ENCODE peak calls at places on chromosomes 6 and 20, in six cellular contexts. W is A549, Q is K562, R is HepG2, Y is Panc1, Z is GM23338. A is an unnamed sample.
A peak's percentile ranks its signal among the peaks of the same experiment; 100 is the strongest.

GRCh38 chr20:57069442-57069841 is 197.0 kb downstream of the BMP7 start:
- DNase-seq in Z (no peak), W (no peak), R (no peak), Y (no peak), Q (no peak), A (no peak)

GRCh38 chr6:20700375-20700774 is 166.1 kb downstream of the CDKAL1 start:
- DNase-seq in Q (no peak), R (no peak), Z (no peak), Y (no peak), W (no peak), A (no peak)

GRCh38 chr6:3849681-3850450 is 693 bp downstream of the FAM50B start:
- DNase-seq in Q (no peak), R (no peak), Z (peak; percentile 45), W (no peak), Y (no peak), A (no peak)

GRCh38 chr20:48711044-48711428 is 116.8 kb downstream of the PREX1 start:
- DNase-seq in W (no peak), Z (no peak), Y (no peak), R (no peak), Q (no peak), A (no peak)

GRCh38 chr6:116685437-116685993 is 4.5 kb downstream of the KPNA5 start:
- DNase-seq in Y (no peak), Q (no peak), W (no peak), Z (no peak), R (no peak), A (no peak)

GRCh38 chr6:42448906-42449659 is 2.6 kb downstream of the TRERF1 start:
- DNase-seq in W (no peak), Z (no peak), Y (no peak), R (no peak), Q (no peak), A (no peak)

GRCh38 chr20:59010995-59011873 is 4.2 kb upstream of the CTSZ start:
- DNase-seq in Q (no peak), R (peak; percentile 78), W (no peak), Y (no peak), Z (peak; percentile 47), A (no peak)

GRCh38 chr6:81759782-81760181 is 7.3 kb upstream of the TENT5A start:
- DNase-seq in R (no peak), W (peak; percentile 29), Q (no peak), Y (no peak), Z (no peak), A (no peak)

GRCh38 chr6:38973178-38974057 is 75.2 kb upstream of the GLP1R start:
- DNase-seq in W (peak; percentile 74), R (peak; percentile 72), Q (peak; percentile 58), Z (peak; percentile 77), Y (peak; percentile 52), A (peak; percentile 44)

GRCh38 chr6:37375376-37375775 is 21.6 kb downstream of the RNF8 start:
- DNase-seq in Z (no peak), Q (no peak), R (no peak), W (no peak), Y (no peak), A (no peak)

GRCh38 chr6:110408891-110409290 is 6.5 kb downstream of the DDO start:
- DNase-seq in W (no peak), Z (peak; percentile 60), R (no peak), Q (no peak), Y (no peak), A (no peak)

GRCh38 chr6:32679501-32679900 is 13.0 kb upstream of the HLA-DQB1 start:
- DNase-seq in Q (no peak), R (no peak), W (no peak), Y (no peak), Z (no peak), A (no peak)

GRCh38 chr6:107179004-107179403 is 63.7 kb upstream of the BEND3 start:
- DNase-seq in W (peak; percentile 24), Q (no peak), Y (no peak), R (no peak), Z (peak; percentile 50), A (no peak)

GRCh38 chr6:83369692-83370091 is 61.2 kb downstream of the ME1 start:
- DNase-seq in Q (no peak), Y (no peak), W (no peak), Z (no peak), R (no peak), A (no peak)

GRCh38 chr6:38393986-38394385 is 245.7 kb downstream of the BTBD9 start:
- DNase-seq in Y (no peak), R (no peak), W (no peak), Z (no peak), Q (no peak), A (no peak)

GRCh38 chr6:170358496-170358895 is 51.9 kb downstream of the FAM120B start:
- DNase-seq in Y (no peak), R (no peak), W (no peak), Z (no peak), Q (no peak), A (no peak)

GRCh38 chr20:23245553-23246128 is 105.0 kb upstream of the NXT1 start:
- DNase-seq in W (peak; percentile 65), Q (peak; percentile 49), R (peak; percentile 52), Y (peak; percentile 32), Z (peak; percentile 80), A (peak; percentile 91)

GRCh38 chr6:53306819-53307347 is 41.9 kb downstream of the ELOVL5 start:
- DNase-seq in R (peak; percentile 89), Q (no peak), Y (peak; percentile 61), W (peak; percentile 14), Z (no peak), A (no peak)

GRCh38 chr6:163120223-163120622 is 294.3 kb upstream of the QKI start:
- DNase-seq in Y (no peak), R (peak; percentile 5), W (no peak), Z (peak; percentile 29), Q (no peak), A (no peak)

GRCh38 chr6:143441680-143442359 is 8.7 kb downstream of the ADAT2 start:
- DNase-seq in Q (no peak), Y (no peak), Z (no peak), W (no peak), R (no peak), A (no peak)

DNA sequence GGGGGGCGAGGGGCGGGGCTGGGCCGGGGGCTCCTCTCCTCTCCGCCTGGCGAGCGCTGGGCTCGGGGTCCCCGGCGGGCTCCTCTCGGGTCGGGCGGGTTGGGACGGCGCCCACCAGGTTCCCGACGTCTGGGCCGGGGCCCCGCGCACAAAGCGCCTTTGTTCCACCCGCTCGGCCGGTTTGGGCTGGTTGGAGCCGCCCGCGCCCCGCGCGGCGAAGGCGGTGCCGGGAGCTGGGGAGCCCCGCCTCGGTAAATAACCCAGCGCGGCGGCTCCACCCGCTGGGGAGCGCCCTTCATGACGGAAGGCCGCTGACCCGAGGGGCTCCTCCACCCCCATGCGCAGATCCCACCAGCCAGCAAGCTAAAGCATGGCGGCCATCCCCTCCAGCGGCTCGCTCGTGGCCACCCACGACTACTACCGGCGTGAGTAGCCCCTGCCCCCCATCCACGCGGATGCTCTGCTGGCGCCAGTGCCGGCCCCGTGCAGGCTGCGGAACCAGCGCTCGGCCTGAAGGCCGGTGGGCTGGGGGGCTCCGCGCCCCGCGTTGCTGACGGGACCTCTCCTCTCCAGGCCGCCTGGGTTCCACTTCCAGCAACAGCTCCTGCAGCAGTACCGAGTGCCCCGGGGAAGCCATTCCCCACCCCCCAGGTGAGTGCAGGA is 505 bp downstream of the PPDPF start:
- DNase-seq in Y (no peak), W (peak; percentile 69), Z (peak; percentile 82), R (peak; percentile 40), Q (peak; percentile 91), A (peak; percentile 71)
- TF ChIP-seq CTCF in Y (no peak), W (no peak), Z (no peak), R (no peak), Q (peak; percentile 39), A (no peak)

DNA sequence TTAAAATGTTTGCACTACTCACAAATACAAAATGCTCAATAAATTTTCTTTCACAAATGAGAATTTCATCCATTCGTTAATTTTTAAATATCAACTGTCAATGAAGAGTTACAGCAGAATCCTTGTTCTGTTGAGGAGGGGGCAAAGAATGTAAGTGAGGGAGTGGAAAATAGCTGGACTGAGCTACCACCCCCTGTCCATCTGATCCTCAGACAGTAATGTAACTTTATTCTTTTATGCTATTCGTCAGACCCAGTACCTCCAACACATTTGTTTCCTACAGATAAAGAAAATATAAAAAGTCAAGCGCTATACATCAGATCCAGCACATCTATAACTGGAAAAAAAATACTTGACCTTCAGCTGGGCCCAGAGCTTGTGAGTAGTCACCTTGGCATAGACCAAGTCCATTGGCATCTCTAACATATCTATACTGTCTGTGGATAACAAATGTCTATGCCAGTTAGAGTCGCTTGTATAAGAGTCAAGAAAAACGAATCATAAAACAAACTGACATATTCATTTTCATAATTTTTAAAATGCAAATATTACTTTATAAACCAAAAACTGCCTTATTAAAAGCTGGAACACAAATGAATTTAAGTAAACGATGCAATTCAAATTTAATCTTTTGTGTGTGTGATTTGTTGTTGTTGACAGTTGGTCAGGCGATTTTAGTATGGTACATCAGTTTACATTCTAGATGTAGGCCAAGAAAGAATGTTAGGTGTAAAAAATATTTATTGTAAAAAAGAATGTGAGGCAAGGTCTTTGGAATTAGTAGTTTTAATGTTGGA is 57.2 kb upstream of the HFE start:
- DNase-seq in Y (no peak), Q (no peak), R (no peak), W (no peak), Z (no peak), A (no peak)
- H3K4me3 ChIP-seq in Y (peak overlapping the region; percentile 84), Q (peak overlapping the region; percentile 61), R (no peak overlapping the region), W (peak overlapping the region; percentile 56), Z (peak overlapping the region; percentile 69), A (no peak overlapping the region)

GRCh38 chr20:31833130-31833930 is 12.1 kb downstream of the FOXS1 start:
- DNase-seq in Q (peak; percentile 89), Z (peak; percentile 98), Y (no peak), W (peak; percentile 68), R (peak; percentile 74), A (no peak)
- TF ChIP-seq REST in Q (no peak), Z (no peak), Y (no peak), W (no peak), R (no peak), A (no peak)

GRCh38 chr20:41571006-41571405 is 47.2 kb downstream of the CHD6 start:
- DNase-seq in R (no peak), W (no peak), Q (no peak), Y (no peak), Z (no peak), A (no peak)

GRCh38 chr20:41573955-41574354 is 44.2 kb downstream of the CHD6 start:
- DNase-seq in Z (no peak), Q (no peak), R (no peak), Y (no peak), W (no peak), A (no peak)

GRCh38 chr20:41574802-41575389 is 43.3 kb downstream of the CHD6 start:
- DNase-seq in Z (peak; percentile 83), R (peak; percentile 39), W (no peak), Q (no peak), Y (no peak), A (no peak)

GRCh38 chr20:41570552-41570951 is 47.6 kb downstream of the CHD6 start:
- DNase-seq in Q (no peak), R (no peak), Y (no peak), W (no peak), Z (no peak), A (no peak)

DNA sequence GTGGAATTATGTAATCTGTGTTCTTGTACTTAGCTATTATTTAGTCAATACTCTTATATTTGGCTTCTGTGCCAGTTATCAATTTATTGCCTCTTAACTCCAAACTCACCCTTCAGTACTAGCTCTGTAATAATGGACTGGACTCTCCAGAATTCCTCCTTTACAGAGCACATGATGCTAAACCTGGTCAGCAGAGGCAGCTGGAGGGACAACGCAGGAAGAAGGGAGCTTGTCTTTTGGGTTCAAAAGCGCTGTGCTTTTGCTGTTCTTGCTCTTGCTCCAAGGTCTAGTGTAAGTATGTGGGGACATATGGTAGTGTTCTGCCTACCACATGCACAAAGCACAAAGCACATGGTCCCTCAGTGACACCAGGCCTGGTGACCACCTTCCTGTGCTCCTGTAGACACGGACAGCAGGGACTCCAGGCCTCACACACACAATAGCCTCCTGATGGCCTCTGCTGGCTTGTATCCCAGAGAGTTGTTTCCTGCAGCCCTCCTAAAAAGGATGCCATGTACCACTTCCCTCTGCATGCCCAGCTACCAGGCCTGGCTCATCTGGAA is 46.1 kb downstream of the CHD6 start:
- DNase-seq in Z (no peak), Q (no peak), Y (no peak), W (no peak), R (no peak), A (no peak)
- TF ChIP-seq CTCF in Z (no peak), Q (no peak), Y (no peak), W (no peak), R (no peak), A (no peak)

A was measured in HL-60.